ENCODE peak calls at places on chromosomes 12 and 14, in nine cellular contexts. E, L, V, W, U, O, P, N and T are unnamed samples.

GRCh38 chr12:1319215-1319614 is 275.2 kb downstream of the FBXL14 start:
- DNase-seq in E (no peak), L (peak; percentile 54), V (no peak), W (no peak), U (peak; percentile 28), O (no peak), P (peak; percentile 42), N (no peak), T (no peak)

GRCh38 chr14:31388687-31389413 is 31.5 kb downstream of the HEATR5A start:
- DNase-seq in E (no peak), L (no peak), V (no peak), W (no peak), U (no peak), O (no peak), P (no peak), N (no peak), T (no peak)

GRCh38 chr12:113645183-113645582 is 173.5 kb upstream of the LHX5 start:
- DNase-seq in E (no peak), L (no peak), V (no peak), W (no peak), U (no peak), O (no peak), P (no peak), N (no peak), T (no peak)

GRCh38 chr14:40447032-40447431 is 1014.8 kb upstream of the FBXO33 start:
- DNase-seq in E (no peak), L (no peak), V (no peak), W (no peak), U (no peak), O (no peak), P (peak; percentile 54), N (no peak), T (no peak)

GRCh38 chr12:131511391-131511802 is 199.5 kb upstream of the SFSWAP start:
- DNase-seq in E (peak; percentile 11), L (peak; percentile 22), V (peak; percentile 80), W (no peak), U (no peak), O (peak; percentile 52), P (peak; percentile 36), N (no peak), T (no peak)

GRCh38 chr12:46342562-46343033 is 30.0 kb downstream of the SLC38A2 start:
- DNase-seq in E (peak; percentile 56), L (peak; percentile 59), V (no peak), W (peak; percentile 70), U (peak; percentile 63), O (peak; percentile 73), P (peak; percentile 81), N (no peak), T (peak; percentile 45)

GRCh38 chr14:64942531-64943111 is at the start of gene GPX2:
- DNase-seq in E (no peak), L (no peak), V (no peak), W (no peak), U (no peak), O (peak; percentile 39), P (peak; percentile 89), N (no peak), T (no peak)

GRCh38 chr12:56599797-56600196 is 30.3 kb downstream of the BAZ2A start:
- DNase-seq in E (no peak), L (no peak), V (no peak), W (no peak), U (no peak), O (no peak), P (no peak), N (no peak), T (no peak)

GRCh38 chr14:71855399-71856036 is 76.7 kb upstream of the RGS6 start:
- DNase-seq in E (peak; percentile 49), L (peak; percentile 73), V (peak; percentile 43), W (peak; percentile 40), U (peak; percentile 77), O (peak; percentile 89), P (peak; percentile 80), N (peak; percentile 44), T (peak; percentile 14)

GRCh38 chr14:22887990-22888378 is 5.0 kb downstream of the REM2 start:
- DNase-seq in E (no peak), L (no peak), V (peak; percentile 41), W (no peak), U (no peak), O (no peak), P (no peak), N (no peak), T (no peak)

GRCh38 chr14:34872822-34873590 is 2.2 kb downstream of the BAZ1A start:
- DNase-seq in E (no peak), L (peak; percentile 36), V (no peak), W (no peak), U (peak; percentile 35), O (no peak), P (peak; percentile 88), N (no peak), T (no peak)

GRCh38 chr12:99009654-99010296 is 364.7 kb downstream of the APAF1 start:
- DNase-seq in E (no peak), L (no peak), V (no peak), W (no peak), U (no peak), O (no peak), P (no peak), N (no peak), T (no peak)

GRCh38 chr12:93762059-93762719 is 85.0 kb downstream of the CRADD start:
- DNase-seq in E (peak; percentile 54), L (peak; percentile 72), V (no peak), W (no peak), U (peak; percentile 81), O (no peak), P (no peak), N (no peak), T (no peak)

GRCh38 chr12:52060498-52061177 is 9.1 kb upstream of the ATG101 start:
- DNase-seq in E (no peak), L (no peak), V (no peak), W (no peak), U (no peak), O (no peak), P (no peak), N (no peak), T (no peak)